ENCODE peak calls at places on chromosomes 7 and 10, in nine cellular contexts. One of them, this sample, is unnamed.

GRCh38 chr7:77565917-77566316 is 28.8 kb downstream of the PTPN12 start:
- DNase-seq in thoracic aorta: no peak
- DNase-seq in neural crest cell: no peak
- DNase-seq in T-cell: no peak
- DNase-seq in AG09309: peak; percentile 59
- DNase-seq in esophagus muscularis mucosa: no peak
- DNase-seq in M059J: peak; percentile 62
- DNase-seq in putamen: no peak
- DNase-seq in T47D: no peak
- DNase-seq in this sample: no peak

GRCh38 chr10:102652170-102652926 is 8.1 kb downstream of the TRIM8 start:
- DNase-seq in thoracic aorta: no peak
- DNase-seq in neural crest cell: no peak
- DNase-seq in T-cell: no peak
- DNase-seq in AG09309: no peak
- DNase-seq in esophagus muscularis mucosa: no peak
- DNase-seq in M059J: no peak
- DNase-seq in putamen: no peak
- DNase-seq in T47D: no peak
- DNase-seq in this sample: peak; percentile 72

GRCh38 chr10:69239816-69240434 is 19.8 kb downstream of the HKDC1 start:
- DNase-seq in thoracic aorta: no peak
- DNase-seq in neural crest cell: no peak
- DNase-seq in T-cell: no peak
- DNase-seq in AG09309: no peak
- DNase-seq in esophagus muscularis mucosa: no peak
- DNase-seq in M059J: peak; percentile 62
- DNase-seq in putamen: no peak
- DNase-seq in T47D: no peak
- DNase-seq in this sample: no peak

GRCh38 chr10:116836902-116837513 is 12.3 kb upstream of the ENO4 start:
- DNase-seq in thoracic aorta: no peak
- DNase-seq in neural crest cell: no peak
- DNase-seq in T-cell: no peak
- DNase-seq in AG09309: no peak
- DNase-seq in esophagus muscularis mucosa: peak; percentile 57
- DNase-seq in M059J: no peak
- DNase-seq in putamen: no peak
- DNase-seq in T47D: peak; percentile 32
- DNase-seq in this sample: no peak

GRCh38 chr7:26900283-26900682 is 35.9 kb upstream of the SKAP2 start:
- DNase-seq in thoracic aorta: no peak
- DNase-seq in neural crest cell: no peak
- DNase-seq in T-cell: no peak
- DNase-seq in AG09309: no peak
- DNase-seq in esophagus muscularis mucosa: no peak
- DNase-seq in M059J: peak; percentile 21
- DNase-seq in putamen: no peak
- DNase-seq in T47D: no peak
- DNase-seq in this sample: no peak

GRCh38 chr10:5977471-5978370 is at the start of gene IL15RA:
- DNase-seq in thoracic aorta: peak; percentile 49
- DNase-seq in neural crest cell: peak; percentile 49
- DNase-seq in T-cell: peak; percentile 72
- DNase-seq in AG09309: no peak
- DNase-seq in esophagus muscularis mucosa: peak; percentile 92
- DNase-seq in M059J: peak; percentile 81
- DNase-seq in putamen: no peak
- DNase-seq in T47D: peak; percentile 89
- DNase-seq in this sample: peak; percentile 32

GRCh38 chr7:15309891-15310290 is 251.9 kb downstream of the AGMO start:
- DNase-seq in thoracic aorta: no peak
- DNase-seq in neural crest cell: no peak
- DNase-seq in T-cell: no peak
- DNase-seq in AG09309: no peak
- DNase-seq in esophagus muscularis mucosa: no peak
- DNase-seq in M059J: no peak
- DNase-seq in putamen: no peak
- DNase-seq in T47D: no peak
- DNase-seq in this sample: no peak

GRCh38 chr10:103645141-103646054 is 151.9 kb downstream of the NEURL1 start:
- DNase-seq in thoracic aorta: peak; percentile 73
- DNase-seq in neural crest cell: no peak
- DNase-seq in T-cell: no peak
- DNase-seq in AG09309: peak; percentile 94
- DNase-seq in esophagus muscularis mucosa: peak; percentile 96
- DNase-seq in M059J: peak; percentile 76
- DNase-seq in putamen: no peak
- DNase-seq in T47D: no peak
- DNase-seq in this sample: no peak

GRCh38 chr7:127629268-127629854 is 11.4 kb upstream of the PAX4 start:
- DNase-seq in thoracic aorta: no peak
- DNase-seq in neural crest cell: peak; percentile 9
- DNase-seq in T-cell: no peak
- DNase-seq in AG09309: no peak
- DNase-seq in esophagus muscularis mucosa: no peak
- DNase-seq in M059J: no peak
- DNase-seq in putamen: no peak
- DNase-seq in T47D: peak; percentile 27
- DNase-seq in this sample: no peak

GRCh38 chr10:127738512-127739424 is 1.8 kb downstream of the FOXI2 start:
- DNase-seq in thoracic aorta: no peak
- DNase-seq in neural crest cell: no peak
- DNase-seq in T-cell: no peak
- DNase-seq in AG09309: no peak
- DNase-seq in esophagus muscularis mucosa: no peak
- DNase-seq in M059J: no peak
- DNase-seq in putamen: no peak
- DNase-seq in T47D: no peak
- DNase-seq in this sample: no peak

GRCh38 chr10:100008142-100008522 is 1.6 kb downstream of the DNMBP start:
- DNase-seq in thoracic aorta: no peak
- DNase-seq in neural crest cell: no peak
- DNase-seq in T-cell: no peak
- DNase-seq in AG09309: no peak
- DNase-seq in esophagus muscularis mucosa: no peak
- DNase-seq in M059J: peak; percentile 58
- DNase-seq in putamen: no peak
- DNase-seq in T47D: no peak
- DNase-seq in this sample: no peak

GRCh38 chr10:85613391-85613790 is 753.2 kb downstream of the GRID1 start:
- DNase-seq in thoracic aorta: no peak
- DNase-seq in neural crest cell: no peak
- DNase-seq in T-cell: no peak
- DNase-seq in AG09309: no peak
- DNase-seq in esophagus muscularis mucosa: peak; percentile 89
- DNase-seq in M059J: no peak
- DNase-seq in putamen: no peak
- DNase-seq in T47D: no peak
- DNase-seq in this sample: no peak

GRCh38 chr7:26360606-26361005 is 68.9 kb downstream of the SNX10 start:
- DNase-seq in thoracic aorta: no peak
- DNase-seq in neural crest cell: no peak
- DNase-seq in T-cell: no peak
- DNase-seq in AG09309: no peak
- DNase-seq in esophagus muscularis mucosa: no peak
- DNase-seq in M059J: no peak
- DNase-seq in putamen: no peak
- DNase-seq in T47D: no peak
- DNase-seq in this sample: no peak

GRCh38 chr7:36777062-36777461 is 52.8 kb upstream of the AOAH start:
- DNase-seq in thoracic aorta: no peak
- DNase-seq in neural crest cell: no peak
- DNase-seq in T-cell: peak; percentile 50
- DNase-seq in AG09309: no peak
- DNase-seq in esophagus muscularis mucosa: no peak
- DNase-seq in M059J: no peak
- DNase-seq in putamen: no peak
- DNase-seq in T47D: no peak
- DNase-seq in this sample: peak; percentile 90

GRCh38 chr10:120336910-120337540 is 120.0 kb upstream of the PLPP4 start:
- DNase-seq in thoracic aorta: no peak
- DNase-seq in neural crest cell: peak; percentile 71
- DNase-seq in T-cell: no peak
- DNase-seq in AG09309: no peak
- DNase-seq in esophagus muscularis mucosa: no peak
- DNase-seq in M059J: peak; percentile 49
- DNase-seq in putamen: no peak
- DNase-seq in T47D: peak; percentile 68
- DNase-seq in this sample: peak; percentile 65

GRCh38 chr10:113939212-113939860 is 84.9 kb downstream of the NHLRC2 start:
- DNase-seq in thoracic aorta: no peak
- DNase-seq in neural crest cell: no peak
- DNase-seq in T-cell: no peak
- DNase-seq in AG09309: no peak
- DNase-seq in esophagus muscularis mucosa: peak; percentile 50
- DNase-seq in M059J: no peak
- DNase-seq in putamen: no peak
- DNase-seq in T47D: no peak
- DNase-seq in this sample: no peak

GRCh38 chr7:140972876-140973829 is 41.6 kb downstream of the MRPS33 start:
- DNase-seq in thoracic aorta: no peak
- DNase-seq in neural crest cell: no peak
- DNase-seq in T-cell: no peak
- DNase-seq in AG09309: no peak
- DNase-seq in esophagus muscularis mucosa: no peak
- DNase-seq in M059J: no peak
- DNase-seq in putamen: no peak
- DNase-seq in T47D: peak; percentile 28
- DNase-seq in this sample: no peak

GRCh38 chr7:51265066-51265907 is 51.3 kb downstream of the COBL start:
- DNase-seq in thoracic aorta: no peak
- DNase-seq in neural crest cell: no peak
- DNase-seq in T-cell: no peak
- DNase-seq in AG09309: no peak
- DNase-seq in esophagus muscularis mucosa: peak; percentile 75
- DNase-seq in M059J: no peak
- DNase-seq in putamen: no peak
- DNase-seq in T47D: no peak
- DNase-seq in this sample: no peak

GRCh38 chr10:43976292-43976691 is 327.6 kb upstream of the ZNF32 start:
- DNase-seq in thoracic aorta: no peak
- DNase-seq in neural crest cell: no peak
- DNase-seq in T-cell: no peak
- DNase-seq in AG09309: no peak
- DNase-seq in esophagus muscularis mucosa: no peak
- DNase-seq in M059J: no peak
- DNase-seq in putamen: no peak
- DNase-seq in T47D: no peak
- DNase-seq in this sample: no peak

GRCh38 chr7:105024734-105025133 is 10.7 kb downstream of the KMT2E start:
- DNase-seq in thoracic aorta: no peak
- DNase-seq in neural crest cell: no peak
- DNase-seq in T-cell: no peak
- DNase-seq in AG09309: no peak
- DNase-seq in esophagus muscularis mucosa: no peak
- DNase-seq in M059J: peak; percentile 68
- DNase-seq in putamen: no peak
- DNase-seq in T47D: peak; percentile 81
- DNase-seq in this sample: no peak

GRCh38 chr10:72484521-72484920 is 129.8 kb upstream of the DNAJB12 start:
- DNase-seq in thoracic aorta: no peak
- DNase-seq in neural crest cell: no peak
- DNase-seq in T-cell: no peak
- DNase-seq in AG09309: no peak
- DNase-seq in esophagus muscularis mucosa: no peak
- DNase-seq in M059J: no peak
- DNase-seq in putamen: no peak
- DNase-seq in T47D: no peak
- DNase-seq in this sample: no peak

GRCh38 chr7:151705744-151706567 is 171.0 kb downstream of the PRKAG2 start:
- DNase-seq in thoracic aorta: no peak
- DNase-seq in neural crest cell: peak; percentile 31
- DNase-seq in T-cell: no peak
- DNase-seq in AG09309: no peak
- DNase-seq in esophagus muscularis mucosa: no peak
- DNase-seq in M059J: peak; percentile 55
- DNase-seq in putamen: no peak
- DNase-seq in T47D: peak; percentile 35
- DNase-seq in this sample: peak; percentile 43

GRCh38 chr10:32269343-32270100 is 77.4 kb downstream of the EPC1 start:
- DNase-seq in thoracic aorta: no peak
- DNase-seq in neural crest cell: no peak
- DNase-seq in T-cell: no peak
- DNase-seq in AG09309: no peak
- DNase-seq in esophagus muscularis mucosa: no peak
- DNase-seq in M059J: no peak
- DNase-seq in putamen: no peak
- DNase-seq in T47D: no peak
- DNase-seq in this sample: no peak

GRCh38 chr7:29457565-29457971 is 106.1 kb upstream of the PRR15 start:
- DNase-seq in thoracic aorta: no peak
- DNase-seq in neural crest cell: no peak
- DNase-seq in T-cell: no peak
- DNase-seq in AG09309: peak; percentile 50
- DNase-seq in esophagus muscularis mucosa: no peak
- DNase-seq in M059J: peak; percentile 47
- DNase-seq in putamen: peak; percentile 21
- DNase-seq in T47D: no peak
- DNase-seq in this sample: no peak

GRCh38 chr10:47127188-47127587 is 172.8 kb upstream of the GDF10 start:
- DNase-seq in thoracic aorta: no peak
- DNase-seq in neural crest cell: no peak
- DNase-seq in T-cell: no peak
- DNase-seq in AG09309: no peak
- DNase-seq in esophagus muscularis mucosa: peak; percentile 57
- DNase-seq in M059J: no peak
- DNase-seq in putamen: no peak
- DNase-seq in T47D: no peak
- DNase-seq in this sample: peak; percentile 77

GRCh38 chr10:60652628-60653027 is 125.7 kb upstream of the CDK1 start:
- DNase-seq in thoracic aorta: no peak
- DNase-seq in neural crest cell: no peak
- DNase-seq in T-cell: no peak
- DNase-seq in AG09309: no peak
- DNase-seq in esophagus muscularis mucosa: no peak
- DNase-seq in M059J: no peak
- DNase-seq in putamen: no peak
- DNase-seq in T47D: no peak
- DNase-seq in this sample: no peak

GRCh38 chr7:140659727-140660396 is 12.9 kb upstream of the ADCK2 start:
- DNase-seq in thoracic aorta: no peak
- DNase-seq in neural crest cell: no peak
- DNase-seq in T-cell: no peak
- DNase-seq in AG09309: no peak
- DNase-seq in esophagus muscularis mucosa: no peak
- DNase-seq in M059J: no peak
- DNase-seq in putamen: no peak
- DNase-seq in T47D: no peak
- DNase-seq in this sample: no peak

GRCh38 chr7:84981038-84981601 is 205.7 kb downstream of the SEMA3D start:
- DNase-seq in thoracic aorta: no peak
- DNase-seq in neural crest cell: no peak
- DNase-seq in T-cell: no peak
- DNase-seq in AG09309: peak; percentile 1
- DNase-seq in esophagus muscularis mucosa: no peak
- DNase-seq in M059J: peak; percentile 67
- DNase-seq in putamen: no peak
- DNase-seq in T47D: no peak
- DNase-seq in this sample: no peak

GRCh38 chr7:148567524-148567923 is 23.0 kb upstream of the C7orf33 start:
- DNase-seq in thoracic aorta: no peak
- DNase-seq in neural crest cell: no peak
- DNase-seq in T-cell: no peak
- DNase-seq in AG09309: no peak
- DNase-seq in esophagus muscularis mucosa: no peak
- DNase-seq in M059J: no peak
- DNase-seq in putamen: no peak
- DNase-seq in T47D: no peak
- DNase-seq in this sample: no peak

GRCh38 chr10:7408003-7408493 is 2.8 kb downstream of the SFMBT2 start:
- DNase-seq in thoracic aorta: no peak
- DNase-seq in neural crest cell: peak; percentile 25
- DNase-seq in T-cell: peak; percentile 44
- DNase-seq in AG09309: no peak
- DNase-seq in esophagus muscularis mucosa: no peak
- DNase-seq in M059J: no peak
- DNase-seq in putamen: no peak
- DNase-seq in T47D: no peak
- DNase-seq in this sample: no peak

GRCh38 chr7:2930310-2931033 is 86.4 kb upstream of the GNA12 start:
- DNase-seq in thoracic aorta: no peak
- DNase-seq in neural crest cell: no peak
- DNase-seq in T-cell: no peak
- DNase-seq in AG09309: no peak
- DNase-seq in esophagus muscularis mucosa: no peak
- DNase-seq in M059J: no peak
- DNase-seq in putamen: no peak
- DNase-seq in T47D: no peak
- DNase-seq in this sample: no peak